ENCODE peak calls at places on chromosomes 2 and 18, in nine cellular contexts. One of them, this sample, is unnamed.

GRCh38 chr2:156593011-156593921 is 157.1 kb downstream of the GPD2 start:
- DNase-seq in EL: no peak
- DNase-seq in IMR-90: no peak
- DNase-seq in T1000: no peak
- DNase-seq in lower lobe of right lung: no peak
- DNase-seq in fibroblast of lung: no peak
- DNase-seq in HTR-8/SVneo: no peak
- DNase-seq in right lobe of liver: no peak
- DNase-seq in PC-3: no peak
- DNase-seq in this sample: no peak

GRCh38 chr2:143615617-143616016 is 486.4 kb downstream of the ARHGAP15 start:
- DNase-seq in EL: no peak
- DNase-seq in IMR-90: peak
- DNase-seq in T1000: no peak
- DNase-seq in lower lobe of right lung: no peak
- DNase-seq in fibroblast of lung: peak
- DNase-seq in HTR-8/SVneo: no peak
- DNase-seq in right lobe of liver: no peak
- DNase-seq in PC-3: no peak
- DNase-seq in this sample: no peak

GRCh38 chr2:2992622-2993021 is 385.0 kb downstream of the EIPR1 start:
- DNase-seq in EL: no peak
- DNase-seq in IMR-90: no peak
- DNase-seq in T1000: no peak
- DNase-seq in lower lobe of right lung: no peak
- DNase-seq in fibroblast of lung: no peak
- DNase-seq in HTR-8/SVneo: no peak
- DNase-seq in right lobe of liver: no peak
- DNase-seq in PC-3: no peak
- DNase-seq in this sample: no peak

GRCh38 chr2:71846669-71847291 is 300.9 kb downstream of the CYP26B1 start:
- DNase-seq in EL: peak
- DNase-seq in IMR-90: peak
- DNase-seq in T1000: no peak
- DNase-seq in lower lobe of right lung: no peak
- DNase-seq in fibroblast of lung: no peak
- DNase-seq in HTR-8/SVneo: no peak
- DNase-seq in right lobe of liver: no peak
- DNase-seq in PC-3: peak
- DNase-seq in this sample: no peak

GRCh38 chr18:33673689-33674088 is 95.7 kb downstream of the ASXL3 start:
- DNase-seq in EL: no peak
- DNase-seq in IMR-90: no peak
- DNase-seq in T1000: no peak
- DNase-seq in lower lobe of right lung: no peak
- DNase-seq in fibroblast of lung: no peak
- DNase-seq in HTR-8/SVneo: no peak
- DNase-seq in right lobe of liver: no peak
- DNase-seq in PC-3: peak
- DNase-seq in this sample: no peak

GRCh38 chr2:201223089-201224073 is 37.0 kb upstream of the CASP8 start:
- DNase-seq in EL: no peak
- DNase-seq in IMR-90: no peak
- DNase-seq in T1000: no peak
- DNase-seq in lower lobe of right lung: no peak
- DNase-seq in fibroblast of lung: no peak
- DNase-seq in HTR-8/SVneo: no peak
- DNase-seq in right lobe of liver: no peak
- DNase-seq in PC-3: no peak
- DNase-seq in this sample: no peak

GRCh38 chr2:238936162-238937052 is 88.5 kb downstream of the TWIST2 start:
- DNase-seq in EL: no peak
- DNase-seq in IMR-90: no peak
- DNase-seq in T1000: no peak
- DNase-seq in lower lobe of right lung: no peak
- DNase-seq in fibroblast of lung: no peak
- DNase-seq in HTR-8/SVneo: no peak
- DNase-seq in right lobe of liver: no peak
- DNase-seq in PC-3: no peak
- DNase-seq in this sample: no peak

GRCh38 chr18:3790702-3791101 is 340.7 kb downstream of the TGIF1 start:
- DNase-seq in EL: no peak
- DNase-seq in IMR-90: no peak
- DNase-seq in T1000: no peak
- DNase-seq in lower lobe of right lung: no peak
- DNase-seq in fibroblast of lung: peak
- DNase-seq in HTR-8/SVneo: peak
- DNase-seq in right lobe of liver: no peak
- DNase-seq in PC-3: no peak
- DNase-seq in this sample: no peak

GRCh38 chr2:36663851-36664715 is 32.4 kb upstream of the VIT start:
- DNase-seq in EL: peak
- DNase-seq in IMR-90: peak
- DNase-seq in T1000: peak
- DNase-seq in lower lobe of right lung: no peak
- DNase-seq in fibroblast of lung: peak
- DNase-seq in HTR-8/SVneo: peak
- DNase-seq in right lobe of liver: no peak
- DNase-seq in PC-3: peak
- DNase-seq in this sample: no peak

GRCh38 chr18:7303751-7304370 is 73.0 kb downstream of the LRRC30 start:
- DNase-seq in EL: no peak
- DNase-seq in IMR-90: no peak
- DNase-seq in T1000: no peak
- DNase-seq in lower lobe of right lung: no peak
- DNase-seq in fibroblast of lung: no peak
- DNase-seq in HTR-8/SVneo: no peak
- DNase-seq in right lobe of liver: no peak
- DNase-seq in PC-3: no peak
- DNase-seq in this sample: no peak

GRCh38 chr2:219031005-219031738 is 10.1 kb downstream of the CFAP65 start:
- DNase-seq in EL: no peak
- DNase-seq in IMR-90: no peak
- DNase-seq in T1000: no peak
- DNase-seq in lower lobe of right lung: no peak
- DNase-seq in fibroblast of lung: no peak
- DNase-seq in HTR-8/SVneo: no peak
- DNase-seq in right lobe of liver: no peak
- DNase-seq in PC-3: no peak
- DNase-seq in this sample: no peak

GRCh38 chr18:76654536-76654935 is 159.5 kb upstream of the ZNF516 start:
- DNase-seq in EL: no peak
- DNase-seq in IMR-90: no peak
- DNase-seq in T1000: no peak
- DNase-seq in lower lobe of right lung: no peak
- DNase-seq in fibroblast of lung: peak
- DNase-seq in HTR-8/SVneo: no peak
- DNase-seq in right lobe of liver: no peak
- DNase-seq in PC-3: no peak
- DNase-seq in this sample: no peak

GRCh38 chr2:231399853-231400667 is 4.5 kb downstream of the B3GNT7 start:
- DNase-seq in EL: peak
- DNase-seq in IMR-90: no peak
- DNase-seq in T1000: no peak
- DNase-seq in lower lobe of right lung: no peak
- DNase-seq in fibroblast of lung: peak
- DNase-seq in HTR-8/SVneo: peak
- DNase-seq in right lobe of liver: peak
- DNase-seq in PC-3: peak
- DNase-seq in this sample: no peak

GRCh38 chr2:143397886-143398614 is 268.8 kb downstream of the ARHGAP15 start:
- DNase-seq in EL: peak
- DNase-seq in IMR-90: peak
- DNase-seq in T1000: no peak
- DNase-seq in lower lobe of right lung: no peak
- DNase-seq in fibroblast of lung: peak
- DNase-seq in HTR-8/SVneo: peak
- DNase-seq in right lobe of liver: no peak
- DNase-seq in PC-3: peak
- DNase-seq in this sample: no peak

GRCh38 chr2:179107737-179108136 is 57.8 kb upstream of the CCDC141 start:
- DNase-seq in EL: peak
- DNase-seq in IMR-90: peak
- DNase-seq in T1000: no peak
- DNase-seq in lower lobe of right lung: no peak
- DNase-seq in fibroblast of lung: peak
- DNase-seq in HTR-8/SVneo: no peak
- DNase-seq in right lobe of liver: no peak
- DNase-seq in PC-3: peak
- DNase-seq in this sample: no peak

GRCh38 chr2:96123936-96124335 is 7.6 kb upstream of the ADRA2B start:
- DNase-seq in EL: no peak
- DNase-seq in IMR-90: no peak
- DNase-seq in T1000: no peak
- DNase-seq in lower lobe of right lung: no peak
- DNase-seq in fibroblast of lung: no peak
- DNase-seq in HTR-8/SVneo: no peak
- DNase-seq in right lobe of liver: no peak
- DNase-seq in PC-3: no peak
- DNase-seq in this sample: no peak

GRCh38 chr2:132589060-132589765 is 80.8 kb downstream of the LYPD1 start:
- DNase-seq in EL: no peak
- DNase-seq in IMR-90: no peak
- DNase-seq in T1000: no peak
- DNase-seq in lower lobe of right lung: no peak
- DNase-seq in fibroblast of lung: no peak
- DNase-seq in HTR-8/SVneo: no peak
- DNase-seq in right lobe of liver: no peak
- DNase-seq in PC-3: no peak
- DNase-seq in this sample: no peak

GRCh38 chr2:178271629-178272333 is 77.5 kb downstream of the OSBPL6 start:
- DNase-seq in EL: no peak
- DNase-seq in IMR-90: peak
- DNase-seq in T1000: no peak
- DNase-seq in lower lobe of right lung: no peak
- DNase-seq in fibroblast of lung: peak
- DNase-seq in HTR-8/SVneo: no peak
- DNase-seq in right lobe of liver: peak
- DNase-seq in PC-3: no peak
- DNase-seq in this sample: peak

This sample was measured in transverse colon.